ENCODE peak calls at places on chromosome 22, in nine cellular contexts. W is HCT116, A is upper lobe of left lung, Q is gastrocnemius medialis, B is heart left ventricle, M is IMR-90, Z is K562, E is HepG2, P is A549. X is an unnamed sample.

GRCh38 chr22:28269277-28269676 is 350.2 kb upstream of the PITPNB start:
- ATAC-seq in W (no peak), A (no peak), E (no peak), P (no peak), Q (peak), Z (no peak), M (no peak), B (peak), X (no peak)

GRCh38 chr22:20091690-20092476 is 11.8 kb downstream of the DGCR8 start:
- ATAC-seq in P (no peak), Q (no peak), M (no peak), A (no peak), E (no peak), B (no peak), Z (no peak), W (no peak), X (no peak)

GRCh38 chr22:31962392-31963113 is 18.2 kb downstream of the YWHAH start:
- ATAC-seq in Q (no peak), B (no peak), Z (no peak), P (no peak), A (no peak), E (no peak), M (no peak), W (no peak), X (no peak)

GRCh38 chr22:36204001-36204640 is 2.5 kb upstream of the APOL4 start:
- ATAC-seq in M (no peak), E (peak), Z (no peak), P (no peak), Q (no peak), B (no peak), A (no peak), W (no peak), X (no peak)

GRCh38 chr22:22728382-22728781 is 84.0 kb downstream of the GGTLC2 start:
- ATAC-seq in M (no peak), P (no peak), E (no peak), B (no peak), A (no peak), Z (no peak), Q (no peak), W (no peak), X (no peak)

GRCh38 chr22:34414467-34415440 is 494.5 kb upstream of the LARGE1 start:
- ATAC-seq in M (no peak), W (peak), E (peak), P (peak), B (peak), Q (no peak), Z (no peak), A (peak), X (no peak)

GRCh38 chr22:21951931-21952465 is 650 bp downstream of the PPM1F start:
- ATAC-seq in A (peak), E (peak), P (peak), Q (peak), Z (peak), W (no peak), M (peak), B (peak), X (peak)

GRCh38 chr22:24289138-24289537 is 18.5 kb downstream of the SPECC1L start:
- ATAC-seq in P (peak), M (peak), W (no peak), Q (peak), Z (no peak), E (no peak), A (peak), B (peak), X (peak)

GRCh38 chr22:45966320-45966891 is 10.6 kb downstream of the WNT7B start:
- ATAC-seq in P (no peak), Z (no peak), A (no peak), Q (no peak), W (no peak), M (no peak), E (no peak), B (no peak), X (no peak)

GRCh38 chr22:19358195-19358594 is 66.7 kb upstream of the CLTCL1 start:
- ATAC-seq in W (no peak), P (no peak), Q (no peak), M (peak), Z (no peak), E (no peak), B (no peak), A (no peak), X (no peak)

GRCh38 chr22:36398602-36399472 is 11.1 kb upstream of the MYH9 start:
- ATAC-seq in W (peak), E (no peak), P (peak), B (no peak), Q (no peak), Z (no peak), M (peak), A (no peak), X (no peak)

GRCh38 chr22:36258750-36259619 is 6.1 kb downstream of the APOL1 start:
- ATAC-seq in Z (peak), P (no peak), E (no peak), Q (no peak), M (peak), W (no peak), B (peak), A (no peak), X (peak)

GRCh38 chr22:22903355-22903777 is 15.8 kb downstream of the IGLL5 start:
- ATAC-seq in E (no peak), M (no peak), Q (no peak), Z (no peak), P (no peak), A (no peak), B (no peak), W (no peak), X (no peak)

GRCh38 chr22:24830205-24830979 is 24.4 kb downstream of the SGSM1 start:
- ATAC-seq in A (no peak), W (no peak), Z (no peak), P (no peak), Q (no peak), B (no peak), E (no peak), M (no peak), X (no peak)

GRCh38 chr22:22479116-22479515 is 29.4 kb downstream of the ZNF280B start:
- ATAC-seq in A (no peak), B (no peak), Z (no peak), M (no peak), Q (no peak), P (no peak), E (no peak), W (no peak), X (no peak)

GRCh38 chr22:35893698-35894097 is 134.9 kb downstream of the RBFOX2 start:
- ATAC-seq in P (no peak), M (no peak), A (no peak), B (peak), W (no peak), E (peak), Q (no peak), Z (no peak), X (no peak)

GRCh38 chr22:39532215-39533071 is at the start of gene RPS19BP1:
- ATAC-seq in A (peak), Z (peak), E (peak), W (peak), M (peak), P (peak), B (peak), Q (peak), X (peak)
- TF ChIP-seq POLR2A in A (peak), Z (peak), E (peak), W (peak), M (peak), P (peak), B (peak), Q (peak), X (peak)

GRCh38 chr22:39600491-39601179 is 30.1 kb downstream of the CACNA1I start:
- ATAC-seq in M (no peak), Q (no peak), E (no peak), A (no peak), W (no peak), Z (no peak), B (no peak), P (no peak), X (no peak)

GRCh38 chr22:39597236-39597869 is 26.8 kb downstream of the CACNA1I start:
- ATAC-seq in B (no peak), W (no peak), E (peak), M (no peak), P (peak), Q (no peak), A (no peak), Z (peak), X (no peak)

GRCh38 chr22:39596601-39597000 is 26.0 kb downstream of the CACNA1I start:
- ATAC-seq in Q (no peak), E (no peak), P (no peak), B (no peak), M (no peak), Z (no peak), W (no peak), A (no peak), X (no peak)

GRCh38 chr22:39595622-39596182 is 25.1 kb downstream of the CACNA1I start:
- ATAC-seq in P (no peak), Q (no peak), A (no peak), Z (no peak), B (no peak), M (no peak), W (no peak), E (no peak), X (no peak)

DNA sequence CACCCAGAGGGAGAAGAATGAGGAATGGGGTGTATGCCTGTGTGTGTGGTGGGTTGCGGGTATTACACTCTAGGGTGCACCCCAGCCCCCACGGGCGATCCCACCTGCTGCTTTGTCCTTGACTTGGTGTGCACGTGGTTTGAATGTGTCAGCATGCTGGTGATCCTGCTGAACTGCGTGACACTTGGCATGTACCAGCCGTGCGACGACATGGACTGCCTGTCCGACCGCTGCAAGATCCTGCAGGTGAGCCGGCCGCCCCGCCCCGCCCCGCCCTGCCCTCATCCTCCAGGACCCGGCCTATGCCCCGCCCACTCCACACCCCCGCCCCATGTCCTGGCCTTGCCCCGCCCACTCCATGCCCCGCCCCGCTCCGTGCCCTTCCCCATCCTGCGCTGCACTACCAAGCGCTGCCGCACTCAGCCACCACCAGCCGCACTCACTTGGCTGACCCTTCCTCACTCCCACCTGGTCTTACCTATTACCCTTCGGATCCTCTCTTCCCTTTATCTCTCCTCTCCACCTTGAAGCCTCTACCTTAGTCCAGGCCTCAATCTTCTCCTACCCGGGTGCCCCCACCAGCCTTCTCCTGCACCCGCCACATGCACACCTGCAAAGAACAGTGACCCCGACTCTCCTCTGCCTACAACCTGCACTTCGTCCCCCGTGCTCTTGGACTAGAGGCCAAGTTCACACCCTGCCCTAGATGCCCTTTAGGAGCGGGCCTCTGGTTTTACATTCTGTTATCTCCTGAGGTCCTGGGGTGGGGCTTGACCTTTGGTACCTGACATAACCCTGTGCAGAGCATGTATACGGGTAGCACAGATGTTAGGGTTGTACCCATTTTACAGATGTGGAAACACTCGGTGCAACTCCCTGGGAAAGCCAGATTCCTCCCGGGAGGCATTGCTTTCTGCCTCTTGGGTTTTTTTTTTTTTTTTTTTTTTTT is 27.7 kb downstream of the CACNA1I start:
- ATAC-seq in W (peak), M (peak), E (peak), Z (peak), A (peak), B (peak), P (peak), Q (no peak), X (no peak)
- TF ChIP-seq CTCF in W (peak), M (no peak), E (no peak), Z (peak), A (no peak), B (no peak), P (no peak), Q (no peak), X (no peak)

GRCh38 chr22:29536411-29536810 is 17.1 kb downstream of the THOC5 start:
- ATAC-seq in Z (no peak), W (no peak), P (no peak), M (no peak), Q (no peak), E (no peak), A (no peak), B (no peak), X (no peak)
- TF ChIP-seq POLR2A in Z (no peak), W (no peak), P (no peak), M (no peak), Q (no peak), E (no peak), A (no peak), B (no peak), X (no peak)

DNA sequence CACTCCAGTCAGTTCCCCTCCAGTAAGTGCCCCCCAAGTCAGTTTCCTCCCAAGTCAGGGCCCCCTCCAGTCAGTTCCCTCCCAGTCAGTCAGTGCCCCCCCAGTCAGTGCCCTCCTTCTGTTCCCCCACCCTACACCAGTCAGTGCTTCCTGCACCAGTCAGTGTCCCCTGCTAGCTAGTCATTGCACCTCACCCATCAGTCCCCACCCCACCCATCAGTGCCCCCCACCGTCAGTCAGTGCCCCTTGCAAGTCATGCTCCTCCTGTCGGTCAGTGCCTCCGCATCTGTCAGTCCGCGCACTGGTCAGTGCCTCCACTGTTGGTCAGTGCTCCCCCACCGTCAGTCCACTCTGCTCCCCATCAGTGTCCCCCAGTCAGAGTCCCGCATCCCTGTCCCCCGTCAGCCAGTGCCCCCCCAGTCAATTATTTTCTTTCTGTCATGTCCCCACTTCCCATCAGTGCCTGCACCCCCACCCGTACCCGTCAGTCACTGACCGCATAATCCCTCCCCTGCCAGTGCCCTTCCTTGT is 3.4 kb downstream of the PPP6R2 start:
- ATAC-seq in E (no peak), Q (no peak), Z (no peak), P (no peak), B (no peak), M (no peak), W (no peak), A (no peak), X (no peak)
- TF ChIP-seq CTCF in E (no peak), Q (no peak), Z (no peak), P (no peak), B (no peak), M (no peak), W (no peak), A (no peak), X (no peak)

GRCh38 chr22:33328789-33329296 is 270.7 kb upstream of the SYN3 start:
- ATAC-seq in E (peak), Z (no peak), W (no peak), A (no peak), M (peak), B (no peak), P (peak), Q (no peak), X (no peak)
- TF ChIP-seq POLR2A in E (no peak), Z (no peak), W (no peak), A (no peak), M (no peak), B (no peak), P (no peak), Q (no peak), X (no peak)

GRCh38 chr22:30830907-30831306 is 136.2 kb downstream of the OSBP2 start:
- ATAC-seq in E (no peak), B (peak), W (peak), Z (no peak), A (no peak), M (peak), Q (no peak), P (peak), X (no peak)
- TF ChIP-seq CTCF in E (no peak), B (no peak), W (no peak), Z (no peak), A (no peak), M (no peak), Q (no peak), P (no peak), X (no peak)

DNA sequence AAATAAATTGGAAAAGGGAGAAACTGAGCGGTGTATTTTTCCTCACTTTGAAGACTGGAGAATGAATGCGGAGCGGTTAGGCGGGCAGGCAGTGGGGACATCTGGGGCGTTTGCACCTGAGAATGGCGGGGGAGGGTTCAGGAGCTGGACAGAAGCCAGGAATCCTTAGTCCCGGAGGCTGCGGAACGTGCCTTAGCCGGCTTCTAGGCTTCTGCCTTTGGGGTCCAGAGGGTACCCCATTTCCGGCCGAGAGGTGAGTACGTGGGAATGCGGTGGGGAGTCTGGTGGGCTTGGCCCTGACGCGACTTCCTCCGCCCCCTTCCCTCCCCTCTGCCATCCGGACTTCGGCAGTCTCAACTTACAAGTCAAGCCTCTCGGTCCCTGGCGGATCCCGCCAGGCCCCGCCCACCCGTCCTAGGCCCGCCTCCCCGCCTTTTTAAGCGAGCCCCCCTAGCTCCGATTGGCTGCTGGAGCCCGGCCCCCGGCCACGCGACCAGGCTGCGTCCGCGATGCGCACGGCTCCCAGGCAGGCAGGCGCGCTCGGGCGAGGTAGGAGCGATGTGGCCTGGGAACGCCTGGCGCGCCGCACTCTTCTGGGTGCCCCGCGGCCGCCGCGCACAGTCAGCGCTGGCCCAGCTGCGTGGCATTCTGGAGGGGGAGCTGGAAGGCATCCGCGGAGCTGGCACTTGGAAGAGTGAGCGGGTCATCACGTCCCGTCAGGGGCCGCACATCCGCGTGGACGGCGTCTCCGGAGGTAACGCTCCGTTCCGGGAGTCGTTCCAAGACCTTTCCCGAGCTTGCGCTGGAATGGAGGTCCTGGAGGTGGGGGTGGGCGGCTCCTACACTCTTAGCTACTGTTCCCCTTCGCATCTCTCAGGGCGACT is at the start of gene GCAT:
- ATAC-seq in B (peak), A (peak), Q (peak), M (peak), W (peak), Z (peak), P (peak), E (peak), X (peak)
- TF ChIP-seq POLR2A in B (peak), A (peak), Q (peak), M (peak), W (peak), Z (peak), P (peak), E (peak), X (peak)

DNA sequence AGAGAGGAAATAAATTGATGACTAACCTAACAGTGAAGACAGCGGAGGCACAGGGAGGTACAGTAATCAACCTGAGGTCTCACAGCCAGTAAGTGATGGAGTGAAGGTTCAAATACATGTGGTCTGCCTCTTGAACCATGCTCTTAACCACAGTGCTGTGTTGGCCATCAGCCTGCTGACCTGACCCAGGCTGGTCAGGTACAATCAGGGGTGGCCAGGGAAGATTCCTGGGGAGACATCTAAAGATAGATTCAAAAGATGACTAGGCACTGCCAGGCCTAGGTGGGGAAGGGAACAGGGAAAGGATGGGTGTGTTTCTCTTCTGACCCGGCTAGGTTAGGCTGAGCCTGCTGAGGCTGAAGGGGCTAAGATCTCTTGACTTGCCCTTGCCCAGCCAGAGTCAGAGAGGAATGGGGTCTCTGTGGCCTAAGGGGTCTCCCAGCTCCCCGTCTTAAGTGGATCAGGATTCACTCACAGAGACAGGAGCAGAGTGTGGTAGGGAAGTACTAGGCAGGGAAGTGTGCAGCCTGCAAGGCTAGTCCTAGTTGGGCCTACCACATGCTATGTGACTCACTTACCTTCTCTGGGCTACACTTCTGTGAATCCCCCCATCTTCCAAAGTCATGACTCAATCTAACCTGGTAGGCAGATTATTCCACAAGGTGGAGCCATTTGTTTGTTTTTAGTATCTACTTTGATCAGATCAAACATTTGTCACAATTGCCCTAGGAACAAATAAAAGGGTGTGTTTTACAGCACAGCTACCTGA is 10.4 kb upstream of the SREBF2 start:
- ATAC-seq in E (peak), B (peak), Q (no peak), Z (peak), W (peak), P (peak), A (no peak), M (peak), X (no peak)
- TF ChIP-seq CTCF in E (peak), B (peak), Q (peak), Z (peak), W (peak), P (peak), A (peak), M (peak), X (peak)

GRCh38 chr22:41922336-41922735 is 4.3 kb downstream of the TNFRSF13C start:
- ATAC-seq in M (no peak), Z (no peak), P (no peak), Q (no peak), A (no peak), E (no peak), B (no peak), W (no peak), X (no peak)

GRCh38 chr22:41920271-41920976 is 5.5 kb upstream of the SHISA8 start:
- ATAC-seq in E (no peak), Z (no peak), A (no peak), P (no peak), M (no peak), W (no peak), B (peak), Q (no peak), X (no peak)

GRCh38 chr22:41923595-41924276 is 2.9 kb downstream of the TNFRSF13C start:
- ATAC-seq in A (no peak), E (no peak), Q (no peak), M (no peak), P (no peak), W (no peak), Z (no peak), B (no peak), X (no peak)

GRCh38 chr22:41925783-41926460 is 684 bp downstream of the TNFRSF13C start:
- ATAC-seq in E (peak), P (peak), W (peak), Z (peak), B (peak), A (peak), Q (peak), M (peak), X (peak)

GRCh38 chr22:41922940-41923594 is 3.5 kb downstream of the TNFRSF13C start:
- ATAC-seq in Z (no peak), A (no peak), P (no peak), E (no peak), M (no peak), W (no peak), Q (no peak), B (no peak), X (no peak)
- TF ChIP-seq POLR2A in Z (no peak), A (no peak), P (no peak), E (no peak), M (no peak), W (no peak), Q (no peak), B (no peak), X (no peak)

X was measured in gastroesophageal sphincter.